ENCODE peak calls at places on chromosomes 13 and 19, in ten cellular contexts. F, B, R, P, V, O, I, H, G and N are unnamed samples.

GRCh38 chr13:99433543-99434075 is 67.7 kb upstream of the TM9SF2 start:
- DNase-seq in G (no peak), P (no peak), R (no peak), F (no peak), O (no peak), H (no peak), B (no peak), V (no peak), I (no peak), N (no peak)

GRCh38 chr13:30108913-30109237 is 198.5 kb downstream of the KATNAL1 start:
- DNase-seq in H (peak), I (peak), F (no peak), R (no peak), G (peak), O (no peak), V (no peak), B (no peak), P (no peak), N (no peak)

GRCh38 chr19:48715276-48715675 is 4.2 kb downstream of the MAMSTR start:
- DNase-seq in V (no peak), O (no peak), I (no peak), F (no peak), R (no peak), B (no peak), H (no peak), G (peak), P (no peak), N (no peak)

GRCh38 chr13:48161530-48162179 is 66.8 kb upstream of the MED4 start:
- DNase-seq in F (no peak), P (no peak), O (no peak), R (no peak), I (peak), G (peak), V (peak), B (no peak), H (peak), N (peak)

GRCh38 chr19:10670187-10670586 is 16.0 kb downstream of the ILF3 start:
- DNase-seq in P (no peak), V (no peak), O (no peak), R (no peak), B (no peak), F (no peak), I (no peak), H (no peak), G (no peak), N (no peak)

GRCh38 chr13:46721054-46721453 is 75.9 kb downstream of the ESD start:
- DNase-seq in H (no peak), R (peak), I (no peak), F (peak), B (peak), V (peak), O (peak), P (peak), G (peak), N (no peak)

GRCh38 chr13:80074811-80075210 is 266.1 kb downstream of the SPRY2 start:
- DNase-seq in B (no peak), R (no peak), H (no peak), O (no peak), G (no peak), V (no peak), P (no peak), F (no peak), I (peak), N (no peak)

GRCh38 chr19:28874742-28875141 is 338.2 kb downstream of the UQCRFS1 start:
- DNase-seq in G (no peak), R (no peak), I (no peak), H (no peak), O (no peak), P (no peak), V (no peak), B (no peak), F (no peak), N (no peak)

GRCh38 chr13:36131931-36132297 is 732 bp upstream of the DCLK1 start:
- DNase-seq in B (no peak), H (peak), P (no peak), R (no peak), V (peak), I (no peak), G (peak), O (no peak), F (no peak), N (peak)

GRCh38 chr13:45889582-45890243 is 38.2 kb upstream of the SIAH3 start:
- DNase-seq in O (no peak), B (no peak), R (no peak), G (no peak), H (no peak), V (no peak), I (no peak), P (no peak), F (no peak), N (no peak)

GRCh38 chr19:40392894-40393517 is 3.0 kb upstream of the HIPK4 start:
- DNase-seq in B (no peak), O (no peak), V (no peak), R (no peak), P (no peak), G (no peak), F (no peak), I (no peak), H (no peak), N (no peak)

GRCh38 chr13:24043590-24044350 is 116.8 kb upstream of the SPATA13 start:
- DNase-seq in B (no peak), F (no peak), V (no peak), R (no peak), I (no peak), O (no peak), P (no peak), H (no peak), G (no peak), N (no peak)
- H3K27ac ChIP-seq in B (no peak), F (no peak), V (no peak), R (no peak), I (no peak), O (no peak), P (no peak), H (no peak), G (no peak), N (peak)

DNA sequence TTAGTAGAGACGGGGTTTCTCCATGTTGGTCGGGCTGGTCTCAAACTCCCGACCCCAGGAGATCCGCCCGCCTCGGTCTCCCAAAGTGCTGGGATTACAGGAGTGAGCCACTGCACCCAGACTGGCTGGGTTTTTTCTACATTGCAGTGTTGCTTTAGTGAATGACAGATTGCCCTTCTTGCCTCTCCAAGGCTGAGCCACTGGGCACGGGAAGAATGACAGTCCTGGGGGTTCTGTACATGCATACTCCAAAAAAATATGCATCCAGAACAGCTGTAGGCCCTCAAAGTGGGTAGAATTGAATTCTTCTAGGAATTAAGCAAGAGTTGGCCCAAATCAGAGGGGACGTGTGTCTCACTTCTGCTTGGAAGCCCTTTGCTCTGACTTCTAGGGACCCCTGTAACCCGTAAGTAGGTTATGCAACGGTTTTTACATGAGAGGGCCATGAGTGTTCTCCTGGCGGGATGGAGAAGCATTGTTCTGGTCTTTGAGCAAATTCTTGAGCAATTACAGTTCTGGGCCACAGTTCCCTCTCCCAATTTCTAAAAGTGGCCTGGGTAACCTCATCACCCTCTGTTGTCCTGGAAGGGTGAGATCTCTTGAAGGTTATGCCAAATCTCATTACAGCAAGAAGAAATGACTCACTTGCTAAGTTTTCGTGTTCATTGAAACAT is 3.6 kb downstream of the ACTN4 start:
- DNase-seq in V (no peak), I (no peak), O (no peak), G (no peak), H (no peak), F (no peak), B (no peak), R (no peak), P (peak), N (no peak)
- H3K27ac ChIP-seq in V (peak), I (peak), O (peak), G (peak), H (peak), F (peak), B (peak), R (no peak), P (peak), N (peak)

DNA sequence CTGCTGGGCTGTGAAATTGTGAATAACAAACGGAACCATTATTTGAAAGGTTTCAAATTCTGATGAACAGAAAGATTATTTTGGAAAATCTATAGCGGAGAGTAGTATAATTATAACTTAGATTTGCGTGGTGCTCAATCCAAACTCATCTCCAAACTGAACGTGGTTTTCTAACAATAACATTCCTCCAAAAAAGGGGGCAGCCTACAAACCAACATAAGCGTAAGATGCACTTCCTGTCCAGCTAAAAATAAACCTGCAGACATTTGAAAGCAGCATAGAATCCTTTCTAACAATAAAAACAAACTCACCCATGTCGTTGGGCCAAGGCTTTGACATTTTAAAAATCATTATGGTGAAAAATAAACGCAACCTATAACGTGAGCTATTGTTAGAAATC is 178.4 kb downstream of the COL4A1 start:
- DNase-seq in P (no peak), O (no peak), I (no peak), F (no peak), V (no peak), G (no peak), H (no peak), R (no peak), B (no peak), N (no peak)
- H3K27ac ChIP-seq in P (no peak), O (no peak), I (no peak), F (no peak), V (no peak), G (no peak), H (no peak), R (no peak), B (no peak), N (no peak)

DNA sequence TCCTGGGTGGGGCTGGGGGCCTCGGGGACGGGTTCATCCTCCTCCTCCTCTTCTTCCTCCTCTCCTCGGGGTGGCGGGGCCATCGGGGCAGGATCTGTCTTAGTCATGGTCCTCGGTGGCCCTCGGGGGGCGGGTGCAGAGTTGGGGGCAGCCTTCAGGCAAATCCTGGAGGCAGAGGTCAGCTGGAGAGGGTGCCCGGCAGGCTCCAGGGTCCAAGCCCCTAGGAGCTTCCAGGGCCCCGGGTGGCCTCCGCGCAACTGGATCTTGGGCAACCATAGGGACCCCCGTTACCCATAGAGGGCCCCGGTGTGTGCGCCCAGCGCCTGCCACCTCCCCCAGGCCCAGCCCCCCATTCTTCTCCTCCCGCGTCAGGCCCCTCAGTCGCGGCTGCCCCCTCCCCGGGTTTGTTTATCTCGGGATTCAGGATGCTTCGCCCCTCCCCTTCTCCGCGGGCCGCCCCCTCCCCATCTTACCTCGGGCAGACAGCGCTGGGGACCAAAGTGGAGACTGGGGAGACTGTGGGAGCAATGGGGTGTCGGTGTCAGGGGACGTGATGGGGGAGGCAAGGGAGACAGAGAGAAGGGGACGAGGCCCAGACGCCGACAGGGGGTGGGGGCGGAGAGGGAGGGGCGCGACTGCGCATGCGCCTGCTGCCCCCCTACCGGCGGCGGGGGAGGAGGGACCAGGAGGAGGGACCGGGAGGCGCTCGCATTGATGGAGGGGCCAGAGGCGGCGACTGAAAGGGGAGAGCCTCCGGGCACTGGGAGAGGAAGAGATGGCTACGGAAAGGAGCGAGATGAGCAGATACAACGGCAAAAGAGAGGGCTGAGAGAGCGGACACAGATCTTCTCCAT is at the start of gene CLIP3:
- DNase-seq in H (no peak), B (peak), F (peak), I (peak), V (peak), G (no peak), P (peak), O (peak), R (peak), N (peak)
- H3K27ac ChIP-seq in H (no peak), B (no peak), F (no peak), I (no peak), V (peak), G (no peak), P (peak), O (no peak), R (peak), N (peak)

GRCh38 chr13:42732073-42732472 is 49.3 kb upstream of the FAM216B start:
- DNase-seq in O (no peak), F (peak), H (no peak), B (no peak), I (no peak), R (no peak), P (no peak), V (no peak), G (no peak), N (no peak)
- H3K27ac ChIP-seq in O (no peak), F (peak), H (no peak), B (no peak), I (no peak), R (no peak), P (no peak), V (no peak), G (no peak), N (no peak)

GRCh38 chr19:16581145-16581970 is 9.1 kb upstream of the SLC35E1 start:
- DNase-seq in H (peak), O (no peak), V (peak), F (no peak), G (no peak), P (no peak), I (no peak), B (no peak), R (no peak), N (no peak)
- H3K27ac ChIP-seq in H (no peak), O (peak), V (peak), F (no peak), G (peak), P (no peak), I (no peak), B (no peak), R (no peak), N (no peak)